ENCODE peak calls at places on chromosome 12, in ten cellular contexts. One of them, this sample, is unnamed.

GRCh38 chr12:121189061-121189886 is 20.7 kb upstream of the P2RX4 start:
- DNase-seq in HL-60: no peak
- DNase-seq in fibroblast of the aortic adventitia: no peak
- DNase-seq in astrocyte of the spinal cord: no peak
- DNase-seq in A549: no peak
- DNase-seq in kidney epithelial cell: no peak
- DNase-seq in adrenal gland: no peak
- DNase-seq in breast epithelium: no peak
- DNase-seq in BJ: no peak
- DNase-seq in lung: no peak
- DNase-seq in this sample: no peak

GRCh38 chr12:43914923-43915468 is 79.1 kb downstream of the TMEM117 start:
- DNase-seq in A549: peak; percentile 19
- DNase-seq in adrenal gland: no peak
- DNase-seq in kidney epithelial cell: no peak
- DNase-seq in lung: no peak
- DNase-seq in astrocyte of the spinal cord: no peak
- DNase-seq in breast epithelium: no peak
- DNase-seq in HL-60: no peak
- DNase-seq in fibroblast of the aortic adventitia: no peak
- DNase-seq in BJ: no peak
- DNase-seq in this sample: no peak

GRCh38 chr12:114045333-114045732 is 79.2 kb upstream of the RBM19 start:
- DNase-seq in HL-60: no peak
- DNase-seq in fibroblast of the aortic adventitia: no peak
- DNase-seq in A549: no peak
- DNase-seq in kidney epithelial cell: no peak
- DNase-seq in adrenal gland: no peak
- DNase-seq in astrocyte of the spinal cord: no peak
- DNase-seq in lung: no peak
- DNase-seq in BJ: no peak
- DNase-seq in breast epithelium: no peak
- DNase-seq in this sample: peak; percentile 35

GRCh38 chr12:22994276-22994675 is 369.3 kb downstream of the ETNK1 start:
- DNase-seq in breast epithelium: no peak
- DNase-seq in HL-60: no peak
- DNase-seq in kidney epithelial cell: no peak
- DNase-seq in astrocyte of the spinal cord: no peak
- DNase-seq in A549: no peak
- DNase-seq in fibroblast of the aortic adventitia: no peak
- DNase-seq in BJ: no peak
- DNase-seq in adrenal gland: no peak
- DNase-seq in lung: no peak
- DNase-seq in this sample: no peak

GRCh38 chr12:19759229-19759628 is 319.9 kb downstream of the AEBP2 start:
- DNase-seq in breast epithelium: no peak
- DNase-seq in lung: no peak
- DNase-seq in A549: peak; percentile 29
- DNase-seq in adrenal gland: no peak
- DNase-seq in BJ: peak; percentile 59
- DNase-seq in astrocyte of the spinal cord: peak; percentile 77
- DNase-seq in fibroblast of the aortic adventitia: peak; percentile 92
- DNase-seq in kidney epithelial cell: no peak
- DNase-seq in HL-60: no peak
- DNase-seq in this sample: peak; percentile 86

GRCh38 chr12:57216931-57217871 is 607 bp downstream of the NXPH4 start:
- DNase-seq in breast epithelium: no peak
- DNase-seq in lung: no peak
- DNase-seq in BJ: no peak
- DNase-seq in fibroblast of the aortic adventitia: peak; percentile 48
- DNase-seq in kidney epithelial cell: no peak
- DNase-seq in HL-60: no peak
- DNase-seq in adrenal gland: no peak
- DNase-seq in astrocyte of the spinal cord: no peak
- DNase-seq in A549: no peak
- DNase-seq in this sample: no peak

GRCh38 chr12:114936148-114937099 is 252.4 kb upstream of the TBX3 start:
- DNase-seq in BJ: no peak
- DNase-seq in A549: no peak
- DNase-seq in breast epithelium: no peak
- DNase-seq in HL-60: no peak
- DNase-seq in lung: no peak
- DNase-seq in astrocyte of the spinal cord: peak; percentile 65
- DNase-seq in kidney epithelial cell: peak; percentile 38
- DNase-seq in adrenal gland: no peak
- DNase-seq in fibroblast of the aortic adventitia: peak; percentile 69
- DNase-seq in this sample: peak; percentile 47

GRCh38 chr12:10753066-10753465 is 29.9 kb upstream of the YBX3 start:
- DNase-seq in astrocyte of the spinal cord: peak; percentile 45
- DNase-seq in BJ: peak; percentile 26
- DNase-seq in adrenal gland: no peak
- DNase-seq in breast epithelium: peak; percentile 23
- DNase-seq in fibroblast of the aortic adventitia: peak; percentile 9
- DNase-seq in HL-60: no peak
- DNase-seq in kidney epithelial cell: peak; percentile 55
- DNase-seq in lung: no peak
- DNase-seq in A549: no peak
- DNase-seq in this sample: peak; percentile 63

GRCh38 chr12:124463341-124463861 is 104.0 kb downstream of the NCOR2 start:
- DNase-seq in kidney epithelial cell: no peak
- DNase-seq in astrocyte of the spinal cord: no peak
- DNase-seq in breast epithelium: no peak
- DNase-seq in adrenal gland: no peak
- DNase-seq in fibroblast of the aortic adventitia: no peak
- DNase-seq in BJ: no peak
- DNase-seq in A549: no peak
- DNase-seq in lung: no peak
- DNase-seq in HL-60: no peak
- DNase-seq in this sample: no peak

GRCh38 chr12:71942259-71942658 is 3.6 kb downstream of the TPH2 start:
- DNase-seq in breast epithelium: no peak
- DNase-seq in kidney epithelial cell: no peak
- DNase-seq in A549: no peak
- DNase-seq in BJ: no peak
- DNase-seq in lung: no peak
- DNase-seq in fibroblast of the aortic adventitia: no peak
- DNase-seq in astrocyte of the spinal cord: no peak
- DNase-seq in HL-60: no peak
- DNase-seq in adrenal gland: no peak
- DNase-seq in this sample: no peak

GRCh38 chr12:108235231-108235959 is 103.7 kb downstream of the CMKLR1 start:
- DNase-seq in astrocyte of the spinal cord: no peak
- DNase-seq in A549: no peak
- DNase-seq in adrenal gland: no peak
- DNase-seq in kidney epithelial cell: no peak
- DNase-seq in fibroblast of the aortic adventitia: no peak
- DNase-seq in lung: no peak
- DNase-seq in HL-60: no peak
- DNase-seq in breast epithelium: no peak
- DNase-seq in BJ: no peak
- DNase-seq in this sample: no peak

GRCh38 chr12:532908-533565 is 73.3 kb downstream of the B4GALNT3 start:
- DNase-seq in astrocyte of the spinal cord: no peak
- DNase-seq in breast epithelium: no peak
- DNase-seq in BJ: peak; percentile 49
- DNase-seq in kidney epithelial cell: no peak
- DNase-seq in fibroblast of the aortic adventitia: peak; percentile 9
- DNase-seq in adrenal gland: peak; percentile 48
- DNase-seq in A549: no peak
- DNase-seq in lung: no peak
- DNase-seq in HL-60: no peak
- DNase-seq in this sample: peak; percentile 97

GRCh38 chr12:2120982-2121758 is 68.4 kb downstream of the CACNA1C start:
- DNase-seq in A549: no peak
- DNase-seq in fibroblast of the aortic adventitia: no peak
- DNase-seq in HL-60: no peak
- DNase-seq in lung: no peak
- DNase-seq in BJ: no peak
- DNase-seq in adrenal gland: no peak
- DNase-seq in astrocyte of the spinal cord: no peak
- DNase-seq in kidney epithelial cell: no peak
- DNase-seq in breast epithelium: no peak
- DNase-seq in this sample: peak; percentile 33

GRCh38 chr12:13982010-13982409 is 608 bp upstream of the GRIN2B start:
- DNase-seq in lung: no peak
- DNase-seq in breast epithelium: no peak
- DNase-seq in adrenal gland: no peak
- DNase-seq in A549: peak; percentile 81
- DNase-seq in astrocyte of the spinal cord: no peak
- DNase-seq in BJ: no peak
- DNase-seq in kidney epithelial cell: no peak
- DNase-seq in fibroblast of the aortic adventitia: no peak
- DNase-seq in HL-60: no peak
- DNase-seq in this sample: no peak

GRCh38 chr12:10982244-10982643 is 4.5 kb downstream of the TAS2R50 start:
- DNase-seq in fibroblast of the aortic adventitia: no peak
- DNase-seq in breast epithelium: no peak
- DNase-seq in lung: no peak
- DNase-seq in A549: no peak
- DNase-seq in BJ: no peak
- DNase-seq in kidney epithelial cell: no peak
- DNase-seq in astrocyte of the spinal cord: no peak
- DNase-seq in HL-60: no peak
- DNase-seq in adrenal gland: no peak
- DNase-seq in this sample: no peak

DNA sequence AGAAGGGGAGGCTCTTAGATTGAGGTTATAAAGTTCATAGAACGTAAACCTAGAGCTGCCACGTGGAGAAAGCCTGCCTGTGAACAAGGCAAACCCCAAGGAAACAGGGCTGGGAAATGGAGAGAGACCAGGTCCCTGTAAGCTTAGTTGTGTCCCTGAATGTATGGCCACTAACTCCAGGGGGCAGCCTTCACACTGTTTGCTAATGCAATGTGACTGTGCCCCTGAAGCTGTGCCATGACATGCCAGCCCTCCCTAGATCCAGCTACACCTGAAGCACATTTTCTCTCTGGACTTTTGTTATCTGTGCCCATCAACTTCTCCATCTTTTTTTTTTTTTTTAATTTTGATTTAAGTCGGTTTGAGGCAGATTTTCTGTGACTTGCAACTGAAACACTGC is 60.6 kb upstream of the TMCC3 start:
- DNase-seq in kidney epithelial cell: no peak
- DNase-seq in lung: no peak
- DNase-seq in HL-60: peak; percentile 27
- DNase-seq in fibroblast of the aortic adventitia: no peak
- DNase-seq in astrocyte of the spinal cord: no peak
- DNase-seq in A549: peak; percentile 61
- DNase-seq in breast epithelium: no peak
- DNase-seq in adrenal gland: no peak
- DNase-seq in BJ: no peak
- DNase-seq in this sample: peak; percentile 16
- TF ChIP-seq CTCF in kidney epithelial cell: peak; percentile 45
- TF ChIP-seq CTCF in lung: no peak
- TF ChIP-seq CTCF in HL-60: peak; percentile 43
- TF ChIP-seq CTCF in fibroblast of the aortic adventitia: peak; percentile 19
- TF ChIP-seq CTCF in astrocyte of the spinal cord: peak; percentile 43
- TF ChIP-seq CTCF in A549: peak; percentile 35
- TF ChIP-seq CTCF in breast epithelium: no peak
- TF ChIP-seq CTCF in adrenal gland: peak; percentile 23
- TF ChIP-seq CTCF in BJ: peak; percentile 43
- TF ChIP-seq CTCF in this sample: peak; percentile 44

GRCh38 chr12:91513354-91513753 is 330.7 kb upstream of the DCN start:
- DNase-seq in BJ: no peak
- DNase-seq in HL-60: no peak
- DNase-seq in lung: no peak
- DNase-seq in adrenal gland: no peak
- DNase-seq in A549: no peak
- DNase-seq in fibroblast of the aortic adventitia: no peak
- DNase-seq in kidney epithelial cell: no peak
- DNase-seq in breast epithelium: no peak
- DNase-seq in astrocyte of the spinal cord: no peak
- DNase-seq in this sample: no peak
- H3K4me3 ChIP-seq in BJ: no peak overlapping the region
- H3K4me3 ChIP-seq in HL-60: no peak overlapping the region
- H3K4me3 ChIP-seq in lung: no peak overlapping the region
- H3K4me3 ChIP-seq in adrenal gland: no peak overlapping the region
- H3K4me3 ChIP-seq in A549: no peak overlapping the region
- H3K4me3 ChIP-seq in fibroblast of the aortic adventitia: no peak overlapping the region
- H3K4me3 ChIP-seq in kidney epithelial cell: no peak overlapping the region
- H3K4me3 ChIP-seq in breast epithelium: no peak overlapping the region
- H3K4me3 ChIP-seq in astrocyte of the spinal cord: no peak overlapping the region
- H3K4me3 ChIP-seq in this sample: no peak overlapping the region

DNA sequence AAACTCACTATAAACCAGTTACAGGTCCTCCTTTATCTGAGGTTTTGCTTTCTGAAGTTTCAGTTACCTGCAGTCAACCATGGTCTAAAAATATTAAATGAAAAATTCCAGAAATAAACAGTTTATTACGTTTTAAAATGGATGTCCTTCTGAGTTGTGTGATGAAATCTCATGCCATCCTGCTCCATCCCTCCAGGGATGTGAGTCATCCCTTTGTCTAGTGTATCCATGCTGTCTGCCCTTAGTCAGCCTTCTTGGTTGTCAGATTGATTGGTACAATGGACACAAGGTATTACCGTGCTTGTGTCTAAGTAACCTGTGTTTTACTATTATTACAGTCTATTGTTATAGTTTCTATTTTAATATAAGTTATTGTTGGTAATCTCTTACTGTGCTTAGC is 328.3 kb downstream of the APAF1 start:
- DNase-seq in breast epithelium: no peak
- DNase-seq in kidney epithelial cell: peak; percentile 19
- DNase-seq in astrocyte of the spinal cord: peak; percentile 4
- DNase-seq in adrenal gland: peak; percentile 25
- DNase-seq in HL-60: no peak
- DNase-seq in BJ: no peak
- DNase-seq in A549: peak; percentile 60
- DNase-seq in lung: no peak
- DNase-seq in fibroblast of the aortic adventitia: peak; percentile 31
- DNase-seq in this sample: peak; percentile 26
- TF ChIP-seq CTCF in breast epithelium: no peak
- TF ChIP-seq CTCF in kidney epithelial cell: no peak
- TF ChIP-seq CTCF in astrocyte of the spinal cord: no peak
- TF ChIP-seq CTCF in adrenal gland: no peak
- TF ChIP-seq CTCF in HL-60: no peak
- TF ChIP-seq CTCF in BJ: no peak
- TF ChIP-seq CTCF in A549: no peak
- TF ChIP-seq CTCF in lung: no peak
- TF ChIP-seq CTCF in fibroblast of the aortic adventitia: no peak
- TF ChIP-seq CTCF in this sample: no peak

DNA sequence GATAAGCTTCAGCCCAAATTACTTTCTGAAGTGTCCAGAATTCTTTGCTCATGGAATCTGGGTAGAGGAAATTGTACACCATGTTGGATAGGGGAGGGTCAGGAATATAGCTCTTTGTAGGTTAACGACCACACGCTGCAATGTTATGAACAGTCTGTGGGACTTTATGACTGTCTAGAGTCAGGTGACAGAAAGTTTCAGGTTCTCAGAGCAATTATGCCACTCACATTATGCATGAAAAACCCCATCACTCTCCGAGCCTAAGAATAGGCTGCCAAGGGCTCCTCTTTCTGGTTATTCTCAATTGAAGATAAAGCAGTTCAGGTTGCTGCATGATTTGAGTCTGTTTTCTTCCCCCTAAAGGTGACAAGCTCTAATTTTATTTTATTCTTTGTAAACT is 430.9 kb downstream of the ATP23 start:
- DNase-seq in fibroblast of the aortic adventitia: no peak
- DNase-seq in A549: no peak
- DNase-seq in HL-60: no peak
- DNase-seq in kidney epithelial cell: no peak
- DNase-seq in adrenal gland: no peak
- DNase-seq in BJ: no peak
- DNase-seq in astrocyte of the spinal cord: no peak
- DNase-seq in lung: no peak
- DNase-seq in breast epithelium: no peak
- DNase-seq in this sample: no peak
- H3K4me3 ChIP-seq in fibroblast of the aortic adventitia: no peak overlapping the region
- H3K4me3 ChIP-seq in A549: no peak overlapping the region
- H3K4me3 ChIP-seq in HL-60: no peak overlapping the region
- H3K4me3 ChIP-seq in kidney epithelial cell: no peak overlapping the region
- H3K4me3 ChIP-seq in adrenal gland: no peak overlapping the region
- H3K4me3 ChIP-seq in BJ: no peak overlapping the region
- H3K4me3 ChIP-seq in astrocyte of the spinal cord: no peak overlapping the region
- H3K4me3 ChIP-seq in lung: no peak overlapping the region
- H3K4me3 ChIP-seq in breast epithelium: no peak overlapping the region
- H3K4me3 ChIP-seq in this sample: no peak overlapping the region